ENCODE peak calls at places on chromosomes 6 and 20, in eight cellular contexts. H is Daoy; A is HuH-7; R is stimulated activated CD8-positive, alpha-beta memory T cell treated with anti-CD3 and anti-CD28 coated beads, Interleukin-2, amount 100 ng/mL, for 48 hours; D is nephron progenitor cell; E is PC-3; I is mesothelial cell of epicardium; B is iPS-NIHi11. Z is an unnamed sample.
A peak's percentile ranks its signal among the peaks of the same experiment; 100 is the strongest.

GRCh38 chr20:3032624-3033023 is 10.8 kb upstream of the GNRH2 start:
- DNase-seq in H (no peak), A (no peak), R (no peak), D (no peak), E (no peak), I (no peak), B (no peak), Z (no peak)

GRCh38 chr20:46704714-46705377 is 4.6 kb upstream of the SLC2A10 start:
- DNase-seq in H (no peak), A (no peak), R (no peak), D (no peak), E (no peak), I (no peak), B (no peak), Z (peak; percentile 51)

GRCh38 chr6:54037277-54037779 is 73.9 kb upstream of the MLIP start:
- DNase-seq in H (no peak), A (peak; percentile 34), R (no peak), D (no peak), E (no peak), I (no peak), B (no peak), Z (no peak)

GRCh38 chr20:842547-842940 is 9.0 kb downstream of the FAM110A start:
- DNase-seq in H (no peak), A (no peak), R (no peak), D (no peak), E (no peak), I (no peak), B (no peak), Z (no peak)

GRCh38 chr6:131976545-131977061 is 25.4 kb upstream of the CCN2 start:
- DNase-seq in H (no peak), A (no peak), R (no peak), D (no peak), E (peak; percentile 14), I (no peak), B (no peak), Z (no peak)

GRCh38 chr6:72553531-72554202 is 68.2 kb upstream of the KCNQ5 start:
- DNase-seq in H (peak; percentile 92), A (no peak), R (no peak), D (no peak), E (peak; percentile 85), I (no peak), B (peak; percentile 29), Z (peak; percentile 38)

GRCh38 chr20:58685988-58686387 is 6.6 kb upstream of the NPEPL1 start:
- DNase-seq in H (no peak), A (no peak), R (no peak), D (no peak), E (no peak), I (no peak), B (no peak), Z (no peak)

GRCh38 chr20:36856691-36857635 is 19.0 kb upstream of the TLDC2 start:
- DNase-seq in H (no peak), A (no peak), R (no peak), D (no peak), E (peak; percentile 32), I (no peak), B (no peak), Z (no peak)

GRCh38 chr6:150894935-150895686 is 29.6 kb downstream of the MTHFD1L start:
- DNase-seq in H (peak; percentile 77), A (no peak), R (peak; percentile 11), D (no peak), E (peak; percentile 29), I (no peak), B (peak; percentile 21), Z (no peak)

GRCh38 chr6:83467620-83468036 is 36.8 kb upstream of the ME1 start:
- DNase-seq in H (no peak), A (no peak), R (no peak), D (no peak), E (no peak), I (no peak), B (no peak), Z (no peak)

GRCh38 chr20:54345301-54345724 is 130.1 kb upstream of the DOK5 start:
- DNase-seq in H (peak; percentile 57), A (no peak), R (no peak), D (no peak), E (peak; percentile 84), I (no peak), B (no peak), Z (no peak)

GRCh38 chr6:4402477-4402976 is 267.2 kb upstream of the ECI2 start:
- DNase-seq in H (peak; percentile 79), A (no peak), R (no peak), D (no peak), E (peak; percentile 93), I (no peak), B (no peak), Z (peak; percentile 55)

GRCh38 chr6:161150566-161150965 is 123.3 kb downstream of the AGPAT4 start:
- DNase-seq in H (no peak), A (no peak), R (no peak), D (no peak), E (no peak), I (no peak), B (no peak), Z (no peak)

GRCh38 chr20:35363190-35363589 is 48.6 kb downstream of the UQCC1 start:
- DNase-seq in H (no peak), A (no peak), R (no peak), D (no peak), E (no peak), I (no peak), B (no peak), Z (peak; percentile 10)

GRCh38 chr6:33965766-33966165 is 162.0 kb upstream of the MLN start:
- DNase-seq in H (no peak), A (no peak), R (no peak), D (no peak), E (no peak), I (no peak), B (no peak), Z (no peak)

GRCh38 chr20:53899351-53900167 is 170.8 kb downstream of the BCAS1 start:
- DNase-seq in H (peak; percentile 96), A (no peak), R (peak; percentile 69), D (peak; percentile 17), E (peak; percentile 100), I (no peak), B (no peak), Z (no peak)

GRCh38 chr6:43093361-43094289 is 17.5 kb downstream of the PTK7 start:
- DNase-seq in H (peak; percentile 71), A (no peak), R (no peak), D (no peak), E (no peak), I (no peak), B (no peak), Z (peak; percentile 26)

GRCh38 chr20:57329608-57330221 is at the start of gene SPO11:
- DNase-seq in H (no peak), A (no peak), R (no peak), D (peak; percentile 22), E (no peak), I (no peak), B (peak; percentile 73), Z (peak; percentile 45)

GRCh38 chr6:95547043-95547442 is 30.3 kb upstream of the MANEA start:
- DNase-seq in H (no peak), A (no peak), R (no peak), D (no peak), E (no peak), I (no peak), B (no peak), Z (no peak)

GRCh38 chr6:4957521-4958231 is 46.2 kb downstream of the RPP40 start:
- DNase-seq in H (no peak), A (peak; percentile 43), R (no peak), D (no peak), E (peak; percentile 39), I (no peak), B (peak; percentile 43), Z (peak; percentile 84)

GRCh38 chr6:128204621-128205020 is 303.8 kb upstream of the THEMIS start:
- DNase-seq in H (peak; percentile 23), A (no peak), R (no peak), D (no peak), E (no peak), I (no peak), B (no peak), Z (peak; percentile 69)

GRCh38 chr6:4644962-4645361 is 131.2 kb upstream of the CDYL start:
- DNase-seq in H (no peak), A (no peak), R (no peak), D (no peak), E (no peak), I (no peak), B (no peak), Z (no peak)

GRCh38 chr6:13327691-13328075 is 654 bp downstream of the TBC1D7 start:
- DNase-seq in H (no peak), A (no peak), R (no peak), D (no peak), E (peak; percentile 35), I (no peak), B (no peak), Z (no peak)

GRCh38 chr20:47857142-47857993 is 72.1 kb upstream of the SULF2 start:
- DNase-seq in H (peak; percentile 17), A (no peak), R (no peak), D (peak; percentile 72), E (no peak), I (no peak), B (no peak), Z (peak; percentile 51)

GRCh38 chr6:92684386-92684785 is 735.0 kb downstream of the EPHA7 start:
- DNase-seq in H (no peak), A (no peak), R (no peak), D (no peak), E (peak; percentile 66), I (no peak), B (no peak), Z (no peak)

GRCh38 chr20:62458256-62459251 is 17.2 kb downstream of the GATA5 start:
- DNase-seq in H (no peak), A (no peak), R (no peak), D (no peak), E (no peak), I (no peak), B (no peak), Z (no peak)

GRCh38 chr20:57688864-57689263 is 21.0 kb downstream of the PMEPA1 start:
- DNase-seq in H (no peak), A (no peak), R (no peak), D (no peak), E (no peak), I (no peak), B (no peak), Z (no peak)

GRCh38 chr6:47476794-47477496 is 644 bp upstream of the CD2AP start:
- DNase-seq in H (no peak), A (no peak), R (no peak), D (no peak), E (peak; percentile 14), I (no peak), B (no peak), Z (no peak)

GRCh38 chr6:33040157-33040556 is 30.8 kb upstream of the HLA-DOA start:
- DNase-seq in H (no peak), A (no peak), R (no peak), D (no peak), E (no peak), I (no peak), B (no peak), Z (no peak)

GRCh38 chr20:62143976-62144825 is 632 bp downstream of the SS18L1 start:
- DNase-seq in H (peak; percentile 71), A (peak; percentile 86), R (peak; percentile 58), D (peak; percentile 54), E (peak; percentile 63), I (no peak), B (peak; percentile 72), Z (peak; percentile 53)

GRCh38 chr6:10310826-10311225 is 104.0 kb downstream of the TFAP2A start:
- DNase-seq in H (peak; percentile 51), A (no peak), R (no peak), D (no peak), E (no peak), I (no peak), B (no peak), Z (no peak)

GRCh38 chr6:165059032-165059431 is 250.4 kb downstream of the C6orf118 start:
- DNase-seq in H (peak; percentile 8), A (no peak), R (no peak), D (no peak), E (peak; percentile 90), I (no peak), B (no peak), Z (no peak)

GRCh38 chr6:14661188-14661587 is 543.6 kb downstream of the CD83 start:
- DNase-seq in H (peak; percentile 17), A (no peak), R (no peak), D (no peak), E (no peak), I (no peak), B (no peak), Z (no peak)

GRCh38 chr6:157229219-157229607 is 94.1 kb downstream of the TMEM242 start:
- DNase-seq in H (no peak), A (no peak), R (no peak), D (no peak), E (no peak), I (no peak), B (no peak), Z (no peak)

Z was measured in mesendoderm.